ENCODE peak calls at places on chromosome 1, in seven cellular contexts. F is IMR-90, K is mesenchymal stem cell, L is mesendoderm, W is H9, A is H1, I is trophoblast cell. T is an unnamed sample.

GRCh38 chr1:179047637-179048002 is 21.9 kb downstream of the FAM20B start:
- DNase-seq in W (no peak), F (no peak), L (no peak), I (no peak), A (no peak), K (no peak), T (no peak)

GRCh38 chr1:4140821-4141220 is 240.7 kb upstream of the C1orf174 start:
- DNase-seq in I (no peak), K (no peak), A (no peak), F (no peak), W (no peak), L (no peak), T (no peak)

GRCh38 chr1:222334026-222334680 is 213.8 kb downstream of the HHIPL2 start:
- DNase-seq in L (no peak), W (no peak), K (peak; percentile 21), I (no peak), F (peak; percentile 85), A (no peak), T (no peak)

GRCh38 chr1:205950826-205951549 is 7.7 kb upstream of the SLC26A9 start:
- DNase-seq in I (no peak), W (no peak), K (no peak), F (peak; percentile 35), A (no peak), L (no peak), T (no peak)

GRCh38 chr1:199725002-199725401 is 302.5 kb upstream of the NR5A2 start:
- DNase-seq in W (no peak), K (no peak), A (no peak), L (no peak), F (no peak), I (no peak), T (no peak)

GRCh38 chr1:92446546-92446945 is 40.2 kb downstream of the GFI1 start:
- DNase-seq in L (peak; percentile 92), F (peak; percentile 84), W (no peak), K (peak; percentile 67), I (peak; percentile 12), A (no peak), T (no peak)

GRCh38 chr1:151739590-151740355 is 18.5 kb downstream of the RIIAD1 start:
- DNase-seq in K (no peak), L (peak; percentile 52), A (no peak), F (no peak), W (no peak), I (peak; percentile 70), T (no peak)

GRCh38 chr1:32208891-32209309 is at the start of gene DCDC2B:
- DNase-seq in A (no peak), L (peak; percentile 62), K (peak; percentile 65), W (no peak), I (peak; percentile 69), F (peak; percentile 37), T (no peak)

GRCh38 chr1:201499795-201500669 is 6.9 kb downstream of the CSRP1 start:
- DNase-seq in W (no peak), K (no peak), L (no peak), F (no peak), A (no peak), I (no peak), T (no peak)

DNA sequence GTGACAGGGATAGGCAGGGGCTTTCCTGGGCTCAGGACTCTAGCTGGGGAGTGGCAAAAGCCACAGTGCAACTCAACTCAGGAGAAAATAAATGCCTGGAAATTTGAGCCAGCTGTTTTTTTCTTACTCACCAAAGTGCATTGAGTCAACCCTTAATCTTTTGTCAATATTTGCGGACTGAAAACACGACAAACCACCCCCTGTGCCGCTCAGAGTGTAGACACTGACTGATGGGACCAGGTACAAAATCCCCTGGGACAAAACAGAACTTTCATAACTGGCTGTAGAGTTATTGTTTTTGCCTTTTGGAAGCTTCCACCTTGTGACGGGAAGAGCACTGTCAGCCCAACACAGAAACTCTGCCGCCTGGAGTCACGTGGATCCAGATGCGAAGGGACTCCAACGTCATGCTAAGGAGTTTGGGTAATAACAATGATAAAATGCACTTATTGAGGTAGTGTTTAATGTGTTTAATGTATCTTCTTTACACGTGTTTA is 164.6 kb downstream of the PLPP3 start:
- DNase-seq in I (no peak), W (no peak), A (no peak), K (no peak), L (no peak), F (no peak), T (no peak)
- H3K18ac ChIP-seq in I (no peak overlapping the region), W (no peak overlapping the region), A (no peak overlapping the region), K (no peak overlapping the region), L (no peak overlapping the region), F (no peak overlapping the region), T (no peak overlapping the region)

GRCh38 chr1:235986869-235987268 is 78.0 kb downstream of the NID1 start:
- DNase-seq in A (no peak), L (no peak), W (no peak), F (no peak), K (no peak), I (no peak), T (no peak)

GRCh38 chr1:235979716-235980338 is 85.1 kb downstream of the NID1 start:
- DNase-seq in K (no peak), A (no peak), I (no peak), W (no peak), F (no peak), L (no peak), T (no peak)

GRCh38 chr1:235984041-235984820 is 80.7 kb downstream of the NID1 start:
- DNase-seq in K (peak; percentile 84), A (no peak), L (no peak), W (no peak), I (no peak), F (peak; percentile 90), T (no peak)

DNA sequence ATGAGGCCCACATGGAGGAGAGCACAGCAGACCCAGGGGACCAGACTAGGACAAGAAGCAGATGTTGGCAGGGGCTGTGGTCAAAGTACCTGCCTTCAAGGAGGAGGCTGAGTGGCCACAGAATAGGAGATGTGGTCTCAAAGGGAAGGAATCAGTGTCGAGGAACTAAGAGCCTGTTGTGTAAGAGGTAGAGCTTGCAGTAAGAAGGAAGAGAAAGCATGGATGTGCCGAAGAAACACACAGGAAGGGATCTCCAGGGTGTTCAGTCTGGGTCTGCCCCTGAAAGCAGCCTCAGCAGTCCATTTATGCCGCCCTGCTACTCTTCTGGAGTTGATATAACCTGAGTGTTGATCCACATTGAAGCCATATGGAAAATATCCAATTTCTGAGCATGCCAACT is 83.9 kb downstream of the NID1 start:
- DNase-seq in W (no peak), L (no peak), K (no peak), A (no peak), F (no peak), I (no peak), T (no peak)
- H2BK120ac ChIP-seq in W (no peak overlapping the region), L (no peak overlapping the region), K (no peak overlapping the region), A (no peak overlapping the region), F (no peak overlapping the region), I (no peak overlapping the region), T (no peak overlapping the region)

GRCh38 chr1:5720936-5721335 is 271.3 kb downstream of the NPHP4 start:
- DNase-seq in A (no peak), F (no peak), L (no peak), K (no peak), W (peak; percentile 12), I (no peak), T (no peak)

GRCh38 chr1:5718716-5719632 is 273.3 kb downstream of the NPHP4 start:
- DNase-seq in A (no peak), I (no peak), L (peak; percentile 34), K (no peak), W (peak; percentile 68), F (no peak), T (peak; percentile 14)

GRCh38 chr1:5721634-5722215 is 270.5 kb downstream of the NPHP4 start:
- DNase-seq in I (no peak), F (no peak), A (no peak), L (no peak), W (peak; percentile 12), K (no peak), T (no peak)

GRCh38 chr1:5720045-5720444 is 272.2 kb downstream of the NPHP4 start:
- DNase-seq in I (no peak), K (no peak), L (no peak), A (no peak), F (no peak), W (peak; percentile 17), T (no peak)

DNA sequence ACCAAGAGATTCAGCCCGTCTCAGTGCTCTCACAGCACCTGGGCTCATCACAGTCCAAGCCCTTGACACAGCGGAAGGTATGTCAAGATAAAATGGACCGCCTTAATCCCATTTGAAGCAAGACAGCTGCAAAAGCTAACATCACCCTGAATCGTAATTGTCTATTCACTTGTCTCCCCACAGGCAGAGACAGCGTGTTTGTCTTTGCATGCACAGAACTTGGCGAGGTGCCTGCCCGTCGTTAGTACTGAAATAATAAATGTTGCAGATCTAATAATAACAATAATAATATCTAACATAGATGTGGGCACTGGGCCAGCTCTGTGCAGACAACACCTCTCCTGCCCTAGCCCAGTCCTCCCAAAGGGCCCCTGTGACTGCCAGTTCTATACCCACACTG is 271.7 kb downstream of the NPHP4 start:
- DNase-seq in F (no peak), L (no peak), W (no peak), K (no peak), I (no peak), A (no peak), T (no peak)
- H3K18ac ChIP-seq in F (no peak overlapping the region), L (no peak overlapping the region), W (no peak overlapping the region), K (no peak overlapping the region), I (no peak overlapping the region), A (no peak overlapping the region), T (no peak overlapping the region)

DNA sequence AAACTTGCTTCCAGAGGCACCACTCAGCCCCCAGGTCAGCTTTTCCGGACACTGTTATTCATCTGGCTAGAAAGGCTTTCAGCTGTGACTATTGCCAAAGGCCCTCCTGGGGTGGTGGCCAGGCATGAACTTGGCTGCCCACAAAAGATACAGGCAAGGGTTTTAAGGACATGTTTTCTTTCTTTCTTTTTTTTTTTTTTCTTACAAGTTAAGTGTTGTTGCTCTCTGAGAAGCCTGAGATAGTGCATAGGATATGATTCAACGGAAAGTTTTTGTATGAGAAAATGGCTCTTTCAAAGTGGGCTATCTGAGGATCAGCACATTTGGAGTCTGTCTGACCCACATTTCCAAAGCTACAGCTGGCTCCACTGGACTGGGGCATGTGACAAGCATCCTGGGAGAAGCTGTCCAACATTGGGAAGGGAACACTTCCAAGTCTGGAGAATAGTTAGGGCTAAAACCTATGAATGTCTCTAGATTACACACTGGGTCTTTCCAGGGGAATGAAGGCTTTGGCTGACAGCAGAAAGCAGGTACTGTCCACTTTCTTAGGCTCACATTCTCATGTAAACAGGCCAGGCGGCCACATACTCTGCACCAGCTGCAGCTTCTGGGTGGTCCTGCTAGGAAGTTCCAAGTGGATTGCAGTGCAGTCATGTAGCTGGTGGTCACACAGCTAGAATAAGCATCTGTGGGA is 639.7 kb downstream of the LMO4 start:
- DNase-seq in K (peak; percentile 60), F (peak; percentile 69), W (peak; percentile 40), L (no peak), I (no peak), A (no peak), T (no peak)
- H2BK120ac ChIP-seq in K (no peak overlapping the region), F (peak overlapping the region; percentile 59), W (no peak overlapping the region), L (no peak overlapping the region), I (peak overlapping the region; percentile 98), A (peak overlapping the region; percentile 84), T (no peak overlapping the region)

DNA sequence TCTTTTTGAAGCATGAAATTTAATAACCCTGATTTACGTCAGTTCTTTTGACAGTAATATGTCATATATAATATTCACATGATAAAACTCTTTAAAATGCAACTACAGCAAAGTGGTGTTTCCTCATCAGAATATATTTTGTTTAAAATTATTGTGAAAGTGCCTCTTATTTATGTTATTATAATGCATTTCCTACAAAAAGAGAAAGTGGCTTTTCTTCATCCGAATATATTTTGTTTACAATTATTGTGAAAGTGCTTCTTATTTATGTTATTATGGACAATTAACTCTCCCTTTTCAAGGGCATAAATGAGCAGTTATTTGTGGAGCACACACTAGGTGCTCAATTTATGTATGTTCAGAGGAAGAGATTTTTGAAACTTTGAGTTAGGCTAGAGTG is 46.8 kb upstream of the EEIG2 start:
- DNase-seq in I (no peak), A (no peak), F (no peak), W (no peak), L (no peak), K (no peak), T (no peak)
- H3K18ac ChIP-seq in I (no peak overlapping the region), A (no peak overlapping the region), F (no peak overlapping the region), W (no peak overlapping the region), L (no peak overlapping the region), K (no peak overlapping the region), T (no peak overlapping the region)